ENCODE peak calls at places on chromosomes 13 and 19, in six cellular contexts. H, T, E, N, K and Y are unnamed samples.

GRCh38 chr13:67175836-67176235 is 54.3 kb downstream of the PCDH9 start:
- DNase-seq in H (no peak), T (no peak), E (no peak), N (no peak), K (no peak), Y (no peak)

GRCh38 chr19:46859637-46860124 is 1.1 kb upstream of the ARHGAP35 start:
- DNase-seq in H (no peak), T (no peak), E (no peak), N (no peak), K (peak; percentile 87), Y (peak; percentile 65)

GRCh38 chr19:2050349-2050990 is 574 bp downstream of the MKNK2 start:
- DNase-seq in H (no peak), T (no peak), E (no peak), N (no peak), K (no peak), Y (no peak)

GRCh38 chr13:66477816-66478215 is 752.3 kb downstream of the PCDH9 start:
- DNase-seq in H (no peak), T (no peak), E (no peak), N (no peak), K (peak; percentile 8), Y (no peak)

GRCh38 chr19:1069009-1069779 is 2.2 kb downstream of the ARHGAP45 start:
- DNase-seq in H (no peak), T (peak; percentile 47), E (no peak), N (no peak), K (no peak), Y (peak; percentile 29)

GRCh38 chr19:35717665-35718344 is at the start of gene KMT2B:
- DNase-seq in H (peak; percentile 98), T (no peak), E (no peak), N (no peak), K (peak; percentile 96), Y (no peak)

GRCh38 chr13:36088463-36088862 is 42.7 kb downstream of the DCLK1 start:
- DNase-seq in H (no peak), T (no peak), E (no peak), N (no peak), K (no peak), Y (peak; percentile 13)

GRCh38 chr19:29054886-29055675 is 157.9 kb downstream of the UQCRFS1 start:
- DNase-seq in H (no peak), T (no peak), E (no peak), N (no peak), K (no peak), Y (no peak)